ENCODE peak calls at places on chromosomes 1 and 21, in five cellular contexts. A, P, V, D and G are unnamed samples.

GRCh38 chr1:164560504-164560903 is 1.5 kb downstream of the PBX1 start:
- DNase-seq in A (no peak), P (peak), V (no peak), D (no peak), G (no peak)

GRCh38 chr1:1422465-1423244 is 1.6 kb upstream of the ANKRD65 start:
- DNase-seq in A (no peak), P (no peak), V (no peak), D (no peak), G (no peak)

GRCh38 chr1:116488052-116488451 is 82.8 kb downstream of the CD58 start:
- DNase-seq in A (no peak), P (peak), V (no peak), D (no peak), G (peak)

GRCh38 chr1:8373547-8374270 is 55.8 kb downstream of the SLC45A1 start:
- DNase-seq in A (peak), P (peak), V (no peak), D (no peak), G (peak)

GRCh38 chr21:28601708-28602107 is 391.0 kb downstream of the LTN1 start:
- DNase-seq in A (no peak), P (no peak), V (no peak), D (no peak), G (no peak)

GRCh38 chr1:74468982-74469603 is 43.3 kb downstream of the LRRC53 start:
- DNase-seq in A (peak), P (peak), V (peak), D (no peak), G (peak)

GRCh38 chr1:89894802-89895201 is 74.0 kb downstream of the LRRC8D start:
- DNase-seq in A (no peak), P (no peak), V (no peak), D (no peak), G (no peak)

GRCh38 chr21:36718951-36719501 is 20.1 kb downstream of the SIM2 start:
- DNase-seq in A (no peak), P (no peak), V (no peak), D (no peak), G (no peak)

GRCh38 chr1:179939941-179940340 is 14.7 kb upstream of the CEP350 start:
- DNase-seq in A (no peak), P (no peak), V (no peak), D (no peak), G (no peak)

GRCh38 chr1:154751690-154752089 is 118.4 kb downstream of the KCNN3 start:
- DNase-seq in A (no peak), P (no peak), V (peak), D (no peak), G (peak)

GRCh38 chr1:35876988-35877387 is 6.0 kb upstream of the AGO1 start:
- DNase-seq in A (no peak), P (no peak), V (no peak), D (no peak), G (peak)

GRCh38 chr1:60988827-60989363 is 93.5 kb upstream of the NFIA start:
- DNase-seq in A (peak), P (peak), V (no peak), D (no peak), G (no peak)

GRCh38 chr1:11455925-11456580 is 22.9 kb upstream of the DISP3 start:
- DNase-seq in A (peak), P (no peak), V (no peak), D (no peak), G (no peak)

GRCh38 chr1:170063109-170063826 is 11.2 kb downstream of the KIFAP3 start:
- DNase-seq in A (no peak), P (no peak), V (no peak), D (no peak), G (no peak)

GRCh38 chr1:87867631-87868030 is 539.0 kb downstream of the LMO4 start:
- DNase-seq in A (no peak), P (no peak), V (no peak), D (no peak), G (no peak)

GRCh38 chr1:244920911-244921310 is 56.6 kb upstream of the HNRNPU start:
- DNase-seq in A (no peak), P (no peak), V (no peak), D (no peak), G (no peak)

GRCh38 chr21:29215709-29216108 is 83.0 kb upstream of the BACH1 start:
- DNase-seq in A (peak), P (peak), V (no peak), D (no peak), G (no peak)

GRCh38 chr1:212967767-212968166 is 17.4 kb downstream of the VASH2 start:
- DNase-seq in A (peak), P (peak), V (no peak), D (no peak), G (peak)

GRCh38 chr1:245810789-245811337 is 656.1 kb downstream of the KIF26B start:
- DNase-seq in A (no peak), P (peak), V (no peak), D (no peak), G (peak)

GRCh38 chr1:184191181-184191601 is 139.7 kb downstream of the TSEN15 start:
- DNase-seq in A (no peak), P (peak), V (no peak), D (no peak), G (peak)

GRCh38 chr1:173150795-173151194 is 56.3 kb downstream of the TNFSF4 start:
- DNase-seq in A (no peak), P (no peak), V (no peak), D (no peak), G (no peak)

GRCh38 chr1:34906756-34907155 is 22.7 kb downstream of the DLGAP3 start:
- DNase-seq in A (peak), P (no peak), V (no peak), D (no peak), G (no peak)

GRCh38 chr1:5755552-5756125 is 236.6 kb downstream of the NPHP4 start:
- DNase-seq in A (no peak), P (no peak), V (no peak), D (no peak), G (no peak)

GRCh38 chr1:11567244-11568065 is 86.8 kb downstream of the FBXO2 start:
- DNase-seq in A (no peak), P (no peak), V (no peak), D (no peak), G (peak)

GRCh38 chr1:2604854-2605753 is 18.5 kb downstream of the PRXL2B start:
- DNase-seq in A (no peak), P (no peak), V (no peak), D (no peak), G (no peak)

GRCh38 chr1:43549921-43550597 is 19.4 kb downstream of the PTPRF start:
- DNase-seq in A (no peak), P (peak), V (peak), D (no peak), G (peak)

GRCh38 chr1:23816932-23817331 is 8.3 kb downstream of the HMGCL start:
- DNase-seq in A (no peak), P (peak), V (no peak), D (no peak), G (no peak)

GRCh38 chr1:33375316-33375715 is 54.4 kb upstream of the A3GALT2 start:
- DNase-seq in A (peak), P (no peak), V (no peak), D (no peak), G (no peak)

GRCh38 chr1:87916965-87917364 is 588.3 kb downstream of the LMO4 start:
- DNase-seq in A (no peak), P (no peak), V (no peak), D (no peak), G (no peak)

GRCh38 chr1:25431495-25432363 is 1.0 kb downstream of the MACO1 start:
- DNase-seq in A (peak), P (peak), V (no peak), D (no peak), G (no peak)